ENCODE peak calls at places on chromosomes 1 and 21, in five cellular contexts. C is activated T-cell treated with anti-CD3 and anti-CD28 coated beads for 1 hour; A is EL; X is naive thymus-derived CD4-positive, alpha-beta T cell; Y is AG08396. Q is an unnamed sample.

GRCh38 chr1:25619101-25619890 is 2.7 kb downstream of the MAN1C1 start:
- DNase-seq in C (peak), X (peak), A (no peak), Y (peak), Q (no peak)

GRCh38 chr1:59699227-59699847 is 115.4 kb upstream of the HOOK1 start:
- DNase-seq in A (peak), C (no peak), X (peak), Y (no peak), Q (no peak)

GRCh38 chr1:145889722-145890121 is 4.1 kb upstream of the ANKRD35 start:
- DNase-seq in C (no peak), X (no peak), Y (no peak), A (no peak), Q (no peak)

GRCh38 chr1:231395051-231395995 is 26.8 kb downstream of the EGLN1 start:
- DNase-seq in C (no peak), Y (peak), A (peak), X (no peak), Q (no peak)

GRCh38 chr21:38140192-38140905 is 116.4 kb upstream of the KCNJ15 start:
- DNase-seq in C (no peak), A (peak), X (no peak), Y (peak), Q (no peak)

GRCh38 chr1:167220537-167221125 is at the start of gene POU2F1:
- DNase-seq in X (peak), C (peak), A (peak), Y (peak), Q (peak)

GRCh38 chr1:21434394-21434793 is 5.5 kb upstream of the NBPF3 start:
- DNase-seq in A (no peak), C (no peak), Y (no peak), X (no peak), Q (no peak)

GRCh38 chr1:6651889-6652288 is 27.2 kb downstream of the THAP3 start:
- DNase-seq in Y (no peak), A (no peak), X (no peak), C (no peak), Q (no peak)

GRCh38 chr1:158035976-158036583 is 42.6 kb downstream of the KIRREL1 start:
- DNase-seq in C (no peak), X (no peak), A (peak), Y (no peak), Q (no peak)